ENCODE peak calls at places on chromosomes 12 and 14, in nine cellular contexts. H, I, Z, F, O, J, Y, E and P are unnamed samples.

GRCh38 chr14:91926131-91926890 is 21.2 kb downstream of the FBLN5 start:
- DNase-seq in H (no peak), I (no peak), Z (no peak), F (no peak), O (no peak), J (no peak), Y (no peak), E (no peak), P (no peak)

GRCh38 chr14:103372552-103373304 is 12.5 kb upstream of the MARK3 start:
- DNase-seq in H (peak; percentile 71), I (peak; percentile 87), Z (no peak), F (peak; percentile 91), O (no peak), J (peak; percentile 54), Y (no peak), E (peak; percentile 98), P (no peak)

GRCh38 chr12:66813137-66813867 is 134.4 kb upstream of the GRIP1 start:
- DNase-seq in H (no peak), I (no peak), Z (no peak), F (peak; percentile 57), O (no peak), J (no peak), Y (no peak), E (no peak), P (peak; percentile 17)

GRCh38 chr14:103745424-103745823 is 29.8 kb downstream of the ZFYVE21 start:
- DNase-seq in H (no peak), I (no peak), Z (no peak), F (no peak), O (no peak), J (no peak), Y (no peak), E (no peak), P (no peak)

GRCh38 chr14:88551094-88551870 is 3.5 kb downstream of the PTPN21 start:
- DNase-seq in H (no peak), I (peak; percentile 89), Z (peak; percentile 59), F (peak; percentile 89), O (peak; percentile 88), J (peak; percentile 54), Y (peak; percentile 93), E (peak; percentile 84), P (peak; percentile 77)

GRCh38 chr14:80959448-80960006 is 4.1 kb downstream of the TSHR start:
- DNase-seq in H (no peak), I (no peak), Z (no peak), F (no peak), O (no peak), J (no peak), Y (no peak), E (no peak), P (no peak)

GRCh38 chr12:130804216-130804615 is 34.8 kb downstream of the STX2 start:
- DNase-seq in H (no peak), I (no peak), Z (no peak), F (no peak), O (no peak), J (no peak), Y (no peak), E (no peak), P (no peak)

GRCh38 chr14:92728781-92729364 is 19.6 kb downstream of the LGMN start:
- DNase-seq in H (no peak), I (no peak), Z (no peak), F (peak; percentile 95), O (no peak), J (no peak), Y (peak; percentile 24), E (no peak), P (no peak)

GRCh38 chr14:101476931-101477553 is 84.3 kb upstream of the DIO3 start:
- DNase-seq in H (no peak), I (no peak), Z (peak; percentile 53), F (peak; percentile 82), O (peak; percentile 60), J (no peak), Y (peak; percentile 10), E (no peak), P (no peak)

GRCh38 chr14:106506901-106507305 is 980.5 kb downstream of the TMEM121 start:
- DNase-seq in H (no peak), I (no peak), Z (no peak), F (no peak), O (no peak), J (no peak), Y (no peak), E (no peak), P (no peak)

GRCh38 chr14:73633517-73634332 is 11.1 kb upstream of the DNAL1 start:
- DNase-seq in H (peak; percentile 9), I (peak; percentile 83), Z (peak; percentile 45), F (peak; percentile 80), O (peak; percentile 81), J (peak; percentile 28), Y (peak; percentile 82), E (peak; percentile 51), P (peak; percentile 59)

GRCh38 chr14:90758028-90758889 is 58.0 kb downstream of the TTC7B start:
- DNase-seq in H (peak; percentile 47), I (peak; percentile 87), Z (peak; percentile 95), F (peak; percentile 87), O (peak; percentile 96), J (peak; percentile 80), Y (peak; percentile 93), E (peak; percentile 87), P (peak; percentile 99)

GRCh38 chr14:38971258-38971921 is 131.6 kb downstream of the SEC23A start:
- DNase-seq in H (no peak), I (no peak), Z (no peak), F (no peak), O (no peak), J (no peak), Y (no peak), E (no peak), P (no peak)

GRCh38 chr14:103284574-103285467 is 49.2 kb upstream of the EIF5 start:
- DNase-seq in H (no peak), I (peak; percentile 39), Z (no peak), F (peak; percentile 57), O (no peak), J (no peak), Y (no peak), E (peak; percentile 18), P (no peak)

GRCh38 chr12:132353811-132354210 is 24.4 kb upstream of the GALNT9 start:
- DNase-seq in H (no peak), I (no peak), Z (no peak), F (no peak), O (no peak), J (no peak), Y (peak; percentile 25), E (no peak), P (no peak)

DNA sequence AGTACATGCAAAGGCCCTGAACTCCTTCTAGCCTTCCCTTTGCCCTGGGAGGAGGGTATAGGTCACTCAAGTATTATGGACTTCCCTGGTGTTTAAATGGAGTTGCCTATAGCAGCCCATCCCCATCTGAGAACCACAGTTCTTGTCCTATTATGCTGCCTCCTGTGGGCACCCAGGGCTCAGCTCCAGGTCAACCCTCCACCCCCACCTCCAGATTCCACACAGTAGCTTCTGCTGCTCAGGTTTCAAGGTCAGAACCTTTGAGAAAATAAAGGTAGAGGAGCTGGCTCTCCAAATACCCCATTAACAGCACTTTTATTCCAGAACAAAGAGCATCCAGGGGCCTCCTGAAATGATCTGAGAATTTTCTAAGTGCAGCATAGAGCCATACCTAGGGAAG is 57.4 kb downstream of the ACTN1 start:
- DNase-seq in H (no peak), I (no peak), Z (no peak), F (no peak), O (no peak), J (no peak), Y (no peak), E (no peak), P (no peak)
- TF ChIP-seq CTCF in H (peak; percentile 27), I (no peak), Z (no peak), F (no peak), O (no peak), J (no peak), Y (no peak), E (peak; percentile 15), P (no peak)

GRCh38 chr12:119229205-119229604 is 50.5 kb downstream of the HSPB8 start:
- DNase-seq in H (no peak), I (no peak), Z (no peak), F (no peak), O (no peak), J (no peak), Y (no peak), E (no peak), P (no peak)
- TF ChIP-seq CTCF in H (no peak), I (no peak), Z (no peak), F (no peak), O (no peak), J (no peak), Y (no peak), E (no peak), P (no peak)

GRCh38 chr12:97711392-97711791 is 248.8 kb downstream of the RMST start:
- DNase-seq in H (no peak), I (no peak), Z (no peak), F (no peak), O (no peak), J (no peak), Y (no peak), E (no peak), P (no peak)

GRCh38 chr12:97713217-97713616 is 250.6 kb downstream of the RMST start:
- DNase-seq in H (no peak), I (no peak), Z (no peak), F (no peak), O (no peak), J (no peak), Y (no peak), E (no peak), P (no peak)

GRCh38 chr12:97713972-97714588 is 251.5 kb downstream of the RMST start:
- DNase-seq in H (no peak), I (no peak), Z (no peak), F (no peak), O (no peak), J (no peak), Y (no peak), E (no peak), P (no peak)

GRCh38 chr12:97716356-97716755 is 253.8 kb downstream of the RMST start:
- DNase-seq in H (no peak), I (no peak), Z (no peak), F (peak; percentile 27), O (no peak), J (no peak), Y (peak; percentile 22), E (no peak), P (no peak)
- TF ChIP-seq CTCF in H (no peak), I (no peak), Z (peak; percentile 51), F (peak; percentile 42), O (peak; percentile 26), J (no peak), Y (peak; percentile 43), E (no peak), P (peak; percentile 43)

GRCh38 chr12:15854916-15855315 is 27.3 kb upstream of the STRAP start:
- DNase-seq in H (no peak), I (no peak), Z (no peak), F (no peak), O (no peak), J (no peak), Y (peak; percentile 45), E (no peak), P (no peak)

GRCh38 chr12:15855646-15856045 is 26.5 kb upstream of the STRAP start:
- DNase-seq in H (no peak), I (peak; percentile 53), Z (no peak), F (peak; percentile 55), O (no peak), J (no peak), Y (no peak), E (no peak), P (no peak)

GRCh38 chr12:15853877-15854276 is 28.3 kb upstream of the STRAP start:
- DNase-seq in H (no peak), I (no peak), Z (no peak), F (no peak), O (no peak), J (no peak), Y (no peak), E (no peak), P (no peak)

GRCh38 chr12:15858348-15858747 is 23.8 kb upstream of the STRAP start:
- DNase-seq in H (no peak), I (no peak), Z (no peak), F (no peak), O (no peak), J (no peak), Y (peak; percentile 43), E (no peak), P (peak; percentile 9)

GRCh38 chr12:15856097-15856982 is 25.8 kb upstream of the STRAP start:
- DNase-seq in H (no peak), I (peak; percentile 86), Z (peak; percentile 39), F (peak; percentile 76), O (no peak), J (peak; percentile 45), Y (peak; percentile 75), E (peak; percentile 56), P (peak; percentile 49)
- TF ChIP-seq CTCF in H (peak; percentile 62), I (peak; percentile 70), Z (peak; percentile 99), F (peak; percentile 82), O (peak; percentile 78), J (peak; percentile 69), Y (peak; percentile 82), E (peak; percentile 62), P (peak; percentile 83)